ENCODE peak calls at places on chromosomes 2 and 18, in eight cellular contexts. One of them, this sample, is unnamed.

GRCh38 chr18:23243178-23243577 is 107.9 kb downstream of the CABLES1 start:
- DNase-seq in Karpas-422: peak
- DNase-seq in NCI-H446 treated with DMSO at 0.1 percent for 48 hours: no peak
- DNase-seq in choroid plexus epithelial cell: no peak
- DNase-seq in AG08395: no peak
- DNase-seq in heart right ventricle: no peak
- DNase-seq in pulmonary artery endothelial cell: no peak
- DNase-seq in activated CD4-positive, alpha-beta memory T cell treated with anti-CD3 and anti-CD28 coated beads, Interleukin-2, amount 10 ng/mL, durations not matched to agents 7 days and 5 days: no peak
- DNase-seq in this sample: no peak

GRCh38 chr2:120874401-120874821 is 138.7 kb downstream of the GLI2 start:
- DNase-seq in choroid plexus epithelial cell: no peak
- DNase-seq in AG08395: no peak
- DNase-seq in NCI-H446 treated with DMSO at 0.1 percent for 48 hours: no peak
- DNase-seq in Karpas-422: no peak
- DNase-seq in activated CD4-positive, alpha-beta memory T cell treated with anti-CD3 and anti-CD28 coated beads, Interleukin-2, amount 10 ng/mL, durations not matched to agents 7 days and 5 days: no peak
- DNase-seq in heart right ventricle: no peak
- DNase-seq in pulmonary artery endothelial cell: no peak
- DNase-seq in this sample: no peak

GRCh38 chr18:42176599-42176998 is 221.6 kb downstream of the PIK3C3 start:
- DNase-seq in NCI-H446 treated with DMSO at 0.1 percent for 48 hours: no peak
- DNase-seq in Karpas-422: no peak
- DNase-seq in heart right ventricle: no peak
- DNase-seq in choroid plexus epithelial cell: no peak
- DNase-seq in activated CD4-positive, alpha-beta memory T cell treated with anti-CD3 and anti-CD28 coated beads, Interleukin-2, amount 10 ng/mL, durations not matched to agents 7 days and 5 days: no peak
- DNase-seq in AG08395: no peak
- DNase-seq in pulmonary artery endothelial cell: no peak
- DNase-seq in this sample: no peak

GRCh38 chr18:76660571-76661192 is 161.7 kb upstream of the ZNF236 start:
- DNase-seq in activated CD4-positive, alpha-beta memory T cell treated with anti-CD3 and anti-CD28 coated beads, Interleukin-2, amount 10 ng/mL, durations not matched to agents 7 days and 5 days: no peak
- DNase-seq in choroid plexus epithelial cell: no peak
- DNase-seq in NCI-H446 treated with DMSO at 0.1 percent for 48 hours: no peak
- DNase-seq in heart right ventricle: no peak
- DNase-seq in Karpas-422: no peak
- DNase-seq in AG08395: no peak
- DNase-seq in pulmonary artery endothelial cell: no peak
- DNase-seq in this sample: no peak

GRCh38 chr18:68839701-68840100 is 41.8 kb downstream of the CCDC102B start:
- DNase-seq in pulmonary artery endothelial cell: no peak
- DNase-seq in choroid plexus epithelial cell: no peak
- DNase-seq in activated CD4-positive, alpha-beta memory T cell treated with anti-CD3 and anti-CD28 coated beads, Interleukin-2, amount 10 ng/mL, durations not matched to agents 7 days and 5 days: no peak
- DNase-seq in Karpas-422: no peak
- DNase-seq in NCI-H446 treated with DMSO at 0.1 percent for 48 hours: no peak
- DNase-seq in AG08395: no peak
- DNase-seq in heart right ventricle: no peak
- DNase-seq in this sample: no peak

GRCh38 chr2:146666336-146666735 is 1178.5 kb upstream of the ACVR2A start:
- DNase-seq in activated CD4-positive, alpha-beta memory T cell treated with anti-CD3 and anti-CD28 coated beads, Interleukin-2, amount 10 ng/mL, durations not matched to agents 7 days and 5 days: no peak
- DNase-seq in AG08395: peak
- DNase-seq in choroid plexus epithelial cell: peak
- DNase-seq in NCI-H446 treated with DMSO at 0.1 percent for 48 hours: no peak
- DNase-seq in pulmonary artery endothelial cell: peak
- DNase-seq in Karpas-422: no peak
- DNase-seq in heart right ventricle: no peak
- DNase-seq in this sample: peak

GRCh38 chr18:49843778-49844625 is 30.7 kb upstream of the ACAA2 start:
- DNase-seq in heart right ventricle: no peak
- DNase-seq in NCI-H446 treated with DMSO at 0.1 percent for 48 hours: no peak
- DNase-seq in choroid plexus epithelial cell: no peak
- DNase-seq in Karpas-422: no peak
- DNase-seq in AG08395: no peak
- DNase-seq in activated CD4-positive, alpha-beta memory T cell treated with anti-CD3 and anti-CD28 coated beads, Interleukin-2, amount 10 ng/mL, durations not matched to agents 7 days and 5 days: no peak
- DNase-seq in pulmonary artery endothelial cell: no peak
- DNase-seq in this sample: no peak

GRCh38 chr2:165793161-165793778 is 777 bp downstream of the GALNT3 start:
- DNase-seq in AG08395: no peak
- DNase-seq in choroid plexus epithelial cell: no peak
- DNase-seq in heart right ventricle: peak
- DNase-seq in NCI-H446 treated with DMSO at 0.1 percent for 48 hours: no peak
- DNase-seq in Karpas-422: no peak
- DNase-seq in pulmonary artery endothelial cell: no peak
- DNase-seq in activated CD4-positive, alpha-beta memory T cell treated with anti-CD3 and anti-CD28 coated beads, Interleukin-2, amount 10 ng/mL, durations not matched to agents 7 days and 5 days: peak
- DNase-seq in this sample: no peak

GRCh38 chr2:154240316-154240715 is 368.6 kb downstream of the GALNT13 start:
- DNase-seq in NCI-H446 treated with DMSO at 0.1 percent for 48 hours: no peak
- DNase-seq in activated CD4-positive, alpha-beta memory T cell treated with anti-CD3 and anti-CD28 coated beads, Interleukin-2, amount 10 ng/mL, durations not matched to agents 7 days and 5 days: no peak
- DNase-seq in AG08395: no peak
- DNase-seq in pulmonary artery endothelial cell: no peak
- DNase-seq in choroid plexus epithelial cell: no peak
- DNase-seq in heart right ventricle: no peak
- DNase-seq in Karpas-422: no peak
- DNase-seq in this sample: no peak

GRCh38 chr2:43065871-43066270 is 160.5 kb downstream of the ZFP36L2 start:
- DNase-seq in activated CD4-positive, alpha-beta memory T cell treated with anti-CD3 and anti-CD28 coated beads, Interleukin-2, amount 10 ng/mL, durations not matched to agents 7 days and 5 days: no peak
- DNase-seq in NCI-H446 treated with DMSO at 0.1 percent for 48 hours: no peak
- DNase-seq in choroid plexus epithelial cell: no peak
- DNase-seq in Karpas-422: no peak
- DNase-seq in heart right ventricle: no peak
- DNase-seq in AG08395: no peak
- DNase-seq in pulmonary artery endothelial cell: no peak
- DNase-seq in this sample: no peak

GRCh38 chr2:201918981-201919380 is 112.6 kb downstream of the CDK15 start:
- DNase-seq in AG08395: no peak
- DNase-seq in activated CD4-positive, alpha-beta memory T cell treated with anti-CD3 and anti-CD28 coated beads, Interleukin-2, amount 10 ng/mL, durations not matched to agents 7 days and 5 days: no peak
- DNase-seq in NCI-H446 treated with DMSO at 0.1 percent for 48 hours: no peak
- DNase-seq in pulmonary artery endothelial cell: no peak
- DNase-seq in choroid plexus epithelial cell: no peak
- DNase-seq in heart right ventricle: no peak
- DNase-seq in Karpas-422: no peak
- DNase-seq in this sample: no peak

GRCh38 chr2:165573534-165574461 is 104.3 kb downstream of the CSRNP3 start:
- DNase-seq in AG08395: no peak
- DNase-seq in heart right ventricle: peak
- DNase-seq in NCI-H446 treated with DMSO at 0.1 percent for 48 hours: peak
- DNase-seq in choroid plexus epithelial cell: peak
- DNase-seq in Karpas-422: peak
- DNase-seq in activated CD4-positive, alpha-beta memory T cell treated with anti-CD3 and anti-CD28 coated beads, Interleukin-2, amount 10 ng/mL, durations not matched to agents 7 days and 5 days: no peak
- DNase-seq in pulmonary artery endothelial cell: no peak
- DNase-seq in this sample: no peak

GRCh38 chr2:71513096-71513495 is 59.7 kb downstream of the DYSF start:
- DNase-seq in NCI-H446 treated with DMSO at 0.1 percent for 48 hours: no peak
- DNase-seq in Karpas-422: no peak
- DNase-seq in pulmonary artery endothelial cell: no peak
- DNase-seq in activated CD4-positive, alpha-beta memory T cell treated with anti-CD3 and anti-CD28 coated beads, Interleukin-2, amount 10 ng/mL, durations not matched to agents 7 days and 5 days: no peak
- DNase-seq in heart right ventricle: no peak
- DNase-seq in AG08395: no peak
- DNase-seq in choroid plexus epithelial cell: no peak
- DNase-seq in this sample: no peak

GRCh38 chr2:68832161-68832869 is 38.9 kb downstream of the BMP10 start:
- DNase-seq in heart right ventricle: peak
- DNase-seq in NCI-H446 treated with DMSO at 0.1 percent for 48 hours: no peak
- DNase-seq in activated CD4-positive, alpha-beta memory T cell treated with anti-CD3 and anti-CD28 coated beads, Interleukin-2, amount 10 ng/mL, durations not matched to agents 7 days and 5 days: peak
- DNase-seq in pulmonary artery endothelial cell: peak
- DNase-seq in Karpas-422: peak
- DNase-seq in AG08395: peak
- DNase-seq in choroid plexus epithelial cell: peak
- DNase-seq in this sample: peak

GRCh38 chr2:30265441-30266015 is 34.2 kb downstream of the LBH start:
- DNase-seq in pulmonary artery endothelial cell: no peak
- DNase-seq in Karpas-422: no peak
- DNase-seq in choroid plexus epithelial cell: peak
- DNase-seq in activated CD4-positive, alpha-beta memory T cell treated with anti-CD3 and anti-CD28 coated beads, Interleukin-2, amount 10 ng/mL, durations not matched to agents 7 days and 5 days: no peak
- DNase-seq in AG08395: peak
- DNase-seq in NCI-H446 treated with DMSO at 0.1 percent for 48 hours: no peak
- DNase-seq in heart right ventricle: no peak
- DNase-seq in this sample: peak

GRCh38 chr2:231190531-231191197 is 7.8 kb upstream of the ARMC9 start:
- DNase-seq in activated CD4-positive, alpha-beta memory T cell treated with anti-CD3 and anti-CD28 coated beads, Interleukin-2, amount 10 ng/mL, durations not matched to agents 7 days and 5 days: no peak
- DNase-seq in heart right ventricle: peak
- DNase-seq in pulmonary artery endothelial cell: no peak
- DNase-seq in Karpas-422: no peak
- DNase-seq in AG08395: peak
- DNase-seq in choroid plexus epithelial cell: peak
- DNase-seq in NCI-H446 treated with DMSO at 0.1 percent for 48 hours: no peak
- DNase-seq in this sample: no peak

GRCh38 chr2:189444322-189444721 is 3.0 kb downstream of the WDR75 start:
- DNase-seq in AG08395: peak
- DNase-seq in heart right ventricle: no peak
- DNase-seq in pulmonary artery endothelial cell: no peak
- DNase-seq in choroid plexus epithelial cell: peak
- DNase-seq in Karpas-422: no peak
- DNase-seq in activated CD4-positive, alpha-beta memory T cell treated with anti-CD3 and anti-CD28 coated beads, Interleukin-2, amount 10 ng/mL, durations not matched to agents 7 days and 5 days: no peak
- DNase-seq in NCI-H446 treated with DMSO at 0.1 percent for 48 hours: no peak
- DNase-seq in this sample: peak

GRCh38 chr18:79944126-79944731 is 7.2 kb downstream of the SLC66A2 start:
- DNase-seq in choroid plexus epithelial cell: peak
- DNase-seq in pulmonary artery endothelial cell: no peak
- DNase-seq in activated CD4-positive, alpha-beta memory T cell treated with anti-CD3 and anti-CD28 coated beads, Interleukin-2, amount 10 ng/mL, durations not matched to agents 7 days and 5 days: peak
- DNase-seq in NCI-H446 treated with DMSO at 0.1 percent for 48 hours: no peak
- DNase-seq in Karpas-422: no peak
- DNase-seq in AG08395: peak
- DNase-seq in heart right ventricle: no peak
- DNase-seq in this sample: no peak

GRCh38 chr2:176814740-176815367 is 397.7 kb upstream of the HNRNPA3 start:
- DNase-seq in Karpas-422: peak
- DNase-seq in AG08395: peak
- DNase-seq in choroid plexus epithelial cell: peak
- DNase-seq in pulmonary artery endothelial cell: no peak
- DNase-seq in NCI-H446 treated with DMSO at 0.1 percent for 48 hours: no peak
- DNase-seq in heart right ventricle: no peak
- DNase-seq in activated CD4-positive, alpha-beta memory T cell treated with anti-CD3 and anti-CD28 coated beads, Interleukin-2, amount 10 ng/mL, durations not matched to agents 7 days and 5 days: no peak
- DNase-seq in this sample: peak

GRCh38 chr2:121532347-121532766 is 1.7 kb downstream of the RNU4ATAC start:
- DNase-seq in heart right ventricle: no peak
- DNase-seq in NCI-H446 treated with DMSO at 0.1 percent for 48 hours: peak
- DNase-seq in choroid plexus epithelial cell: peak
- DNase-seq in Karpas-422: no peak
- DNase-seq in AG08395: peak
- DNase-seq in activated CD4-positive, alpha-beta memory T cell treated with anti-CD3 and anti-CD28 coated beads, Interleukin-2, amount 10 ng/mL, durations not matched to agents 7 days and 5 days: no peak
- DNase-seq in pulmonary artery endothelial cell: no peak
- DNase-seq in this sample: peak

GRCh38 chr2:238578256-238578655 is 151.5 kb downstream of the ASB1 start:
- DNase-seq in Karpas-422: no peak
- DNase-seq in pulmonary artery endothelial cell: no peak
- DNase-seq in choroid plexus epithelial cell: no peak
- DNase-seq in heart right ventricle: no peak
- DNase-seq in AG08395: no peak
- DNase-seq in NCI-H446 treated with DMSO at 0.1 percent for 48 hours: no peak
- DNase-seq in activated CD4-positive, alpha-beta memory T cell treated with anti-CD3 and anti-CD28 coated beads, Interleukin-2, amount 10 ng/mL, durations not matched to agents 7 days and 5 days: no peak
- DNase-seq in this sample: no peak

GRCh38 chr2:129801575-129801974 is 177.9 kb upstream of the RAB6C start:
- DNase-seq in Karpas-422: no peak
- DNase-seq in AG08395: peak
- DNase-seq in pulmonary artery endothelial cell: no peak
- DNase-seq in choroid plexus epithelial cell: no peak
- DNase-seq in activated CD4-positive, alpha-beta memory T cell treated with anti-CD3 and anti-CD28 coated beads, Interleukin-2, amount 10 ng/mL, durations not matched to agents 7 days and 5 days: no peak
- DNase-seq in heart right ventricle: no peak
- DNase-seq in NCI-H446 treated with DMSO at 0.1 percent for 48 hours: no peak
- DNase-seq in this sample: peak

GRCh38 chr18:48749768-48750167 is 201.0 kb downstream of the SMAD7 start:
- DNase-seq in choroid plexus epithelial cell: peak
- DNase-seq in pulmonary artery endothelial cell: no peak
- DNase-seq in NCI-H446 treated with DMSO at 0.1 percent for 48 hours: no peak
- DNase-seq in AG08395: peak
- DNase-seq in Karpas-422: no peak
- DNase-seq in activated CD4-positive, alpha-beta memory T cell treated with anti-CD3 and anti-CD28 coated beads, Interleukin-2, amount 10 ng/mL, durations not matched to agents 7 days and 5 days: no peak
- DNase-seq in heart right ventricle: peak
- DNase-seq in this sample: peak

GRCh38 chr2:240947176-240947575 is 41.0 kb downstream of the CROCC2 start:
- DNase-seq in heart right ventricle: no peak
- DNase-seq in AG08395: no peak
- DNase-seq in activated CD4-positive, alpha-beta memory T cell treated with anti-CD3 and anti-CD28 coated beads, Interleukin-2, amount 10 ng/mL, durations not matched to agents 7 days and 5 days: no peak
- DNase-seq in pulmonary artery endothelial cell: no peak
- DNase-seq in NCI-H446 treated with DMSO at 0.1 percent for 48 hours: no peak
- DNase-seq in Karpas-422: no peak
- DNase-seq in choroid plexus epithelial cell: no peak
- DNase-seq in this sample: no peak

GRCh38 chr18:59459352-59460059 is 100.4 kb upstream of the LMAN1 start:
- DNase-seq in NCI-H446 treated with DMSO at 0.1 percent for 48 hours: no peak
- DNase-seq in pulmonary artery endothelial cell: peak
- DNase-seq in AG08395: peak
- DNase-seq in choroid plexus epithelial cell: peak
- DNase-seq in heart right ventricle: no peak
- DNase-seq in Karpas-422: peak
- DNase-seq in activated CD4-positive, alpha-beta memory T cell treated with anti-CD3 and anti-CD28 coated beads, Interleukin-2, amount 10 ng/mL, durations not matched to agents 7 days and 5 days: no peak
- DNase-seq in this sample: peak

GRCh38 chr2:148162860-148163259 is 142.0 kb downstream of the MBD5 start:
- DNase-seq in activated CD4-positive, alpha-beta memory T cell treated with anti-CD3 and anti-CD28 coated beads, Interleukin-2, amount 10 ng/mL, durations not matched to agents 7 days and 5 days: no peak
- DNase-seq in NCI-H446 treated with DMSO at 0.1 percent for 48 hours: no peak
- DNase-seq in AG08395: no peak
- DNase-seq in pulmonary artery endothelial cell: no peak
- DNase-seq in Karpas-422: no peak
- DNase-seq in heart right ventricle: no peak
- DNase-seq in choroid plexus epithelial cell: no peak
- DNase-seq in this sample: no peak

GRCh38 chr2:9767656-9768281 is 75.5 kb upstream of the TAF1B start:
- DNase-seq in Karpas-422: peak
- DNase-seq in AG08395: no peak
- DNase-seq in heart right ventricle: no peak
- DNase-seq in choroid plexus epithelial cell: no peak
- DNase-seq in pulmonary artery endothelial cell: no peak
- DNase-seq in activated CD4-positive, alpha-beta memory T cell treated with anti-CD3 and anti-CD28 coated beads, Interleukin-2, amount 10 ng/mL, durations not matched to agents 7 days and 5 days: no peak
- DNase-seq in NCI-H446 treated with DMSO at 0.1 percent for 48 hours: no peak
- DNase-seq in this sample: no peak

GRCh38 chr2:163044116-163044515 is 205.5 kb upstream of the KCNH7 start:
- DNase-seq in pulmonary artery endothelial cell: no peak
- DNase-seq in heart right ventricle: no peak
- DNase-seq in choroid plexus epithelial cell: no peak
- DNase-seq in AG08395: no peak
- DNase-seq in activated CD4-positive, alpha-beta memory T cell treated with anti-CD3 and anti-CD28 coated beads, Interleukin-2, amount 10 ng/mL, durations not matched to agents 7 days and 5 days: no peak
- DNase-seq in Karpas-422: no peak
- DNase-seq in NCI-H446 treated with DMSO at 0.1 percent for 48 hours: no peak
- DNase-seq in this sample: no peak

GRCh38 chr2:191864623-191865521 is 18.0 kb upstream of the CAVIN2 start:
- DNase-seq in Karpas-422: no peak
- DNase-seq in pulmonary artery endothelial cell: no peak
- DNase-seq in activated CD4-positive, alpha-beta memory T cell treated with anti-CD3 and anti-CD28 coated beads, Interleukin-2, amount 10 ng/mL, durations not matched to agents 7 days and 5 days: no peak
- DNase-seq in NCI-H446 treated with DMSO at 0.1 percent for 48 hours: no peak
- DNase-seq in heart right ventricle: no peak
- DNase-seq in choroid plexus epithelial cell: peak
- DNase-seq in AG08395: no peak
- DNase-seq in this sample: peak

GRCh38 chr18:58004317-58004716 is 39.7 kb upstream of the NEDD4L start:
- DNase-seq in AG08395: peak
- DNase-seq in NCI-H446 treated with DMSO at 0.1 percent for 48 hours: no peak
- DNase-seq in activated CD4-positive, alpha-beta memory T cell treated with anti-CD3 and anti-CD28 coated beads, Interleukin-2, amount 10 ng/mL, durations not matched to agents 7 days and 5 days: no peak
- DNase-seq in pulmonary artery endothelial cell: no peak
- DNase-seq in heart right ventricle: no peak
- DNase-seq in choroid plexus epithelial cell: peak
- DNase-seq in Karpas-422: no peak
- DNase-seq in this sample: peak

GRCh38 chr2:133936601-133937000 is 317.3 kb upstream of the MGAT5 start:
- DNase-seq in heart right ventricle: no peak
- DNase-seq in NCI-H446 treated with DMSO at 0.1 percent for 48 hours: no peak
- DNase-seq in Karpas-422: no peak
- DNase-seq in choroid plexus epithelial cell: no peak
- DNase-seq in activated CD4-positive, alpha-beta memory T cell treated with anti-CD3 and anti-CD28 coated beads, Interleukin-2, amount 10 ng/mL, durations not matched to agents 7 days and 5 days: no peak
- DNase-seq in AG08395: no peak
- DNase-seq in pulmonary artery endothelial cell: no peak
- DNase-seq in this sample: peak

GRCh38 chr2:105797298-105797819 is 52.6 kb downstream of the NCK2 start:
- DNase-seq in AG08395: no peak
- DNase-seq in NCI-H446 treated with DMSO at 0.1 percent for 48 hours: no peak
- DNase-seq in Karpas-422: no peak
- DNase-seq in activated CD4-positive, alpha-beta memory T cell treated with anti-CD3 and anti-CD28 coated beads, Interleukin-2, amount 10 ng/mL, durations not matched to agents 7 days and 5 days: peak
- DNase-seq in pulmonary artery endothelial cell: no peak
- DNase-seq in heart right ventricle: no peak
- DNase-seq in choroid plexus epithelial cell: peak
- DNase-seq in this sample: peak

GRCh38 chr2:5703166-5703565 is 11.0 kb downstream of the SOX11 start:
- DNase-seq in heart right ventricle: no peak
- DNase-seq in pulmonary artery endothelial cell: no peak
- DNase-seq in choroid plexus epithelial cell: peak
- DNase-seq in NCI-H446 treated with DMSO at 0.1 percent for 48 hours: no peak
- DNase-seq in Karpas-422: no peak
- DNase-seq in AG08395: no peak
- DNase-seq in activated CD4-positive, alpha-beta memory T cell treated with anti-CD3 and anti-CD28 coated beads, Interleukin-2, amount 10 ng/mL, durations not matched to agents 7 days and 5 days: no peak
- DNase-seq in this sample: no peak

GRCh38 chr2:26455801-26456700 is 21.9 kb downstream of the OTOF start:
- DNase-seq in AG08395: no peak
- DNase-seq in choroid plexus epithelial cell: no peak
- DNase-seq in NCI-H446 treated with DMSO at 0.1 percent for 48 hours: no peak
- DNase-seq in Karpas-422: no peak
- DNase-seq in activated CD4-positive, alpha-beta memory T cell treated with anti-CD3 and anti-CD28 coated beads, Interleukin-2, amount 10 ng/mL, durations not matched to agents 7 days and 5 days: no peak
- DNase-seq in pulmonary artery endothelial cell: no peak
- DNase-seq in heart right ventricle: peak
- DNase-seq in this sample: no peak

This sample was measured in IMR-90.